ENCODE peak calls at places on chromosomes 5 and 9, in five cellular contexts. H is adrenal gland, Z is neural crest cell, Y is neural progenitor cell, O is RWPE1. G is an unnamed sample.

GRCh38 chr9:127541176-127541575 is 70.9 kb upstream of the STXBP1 start:
- DNase-seq in H (no peak), Z (no peak), Y (no peak), O (no peak), G (no peak)

GRCh38 chr9:87640385-87640795 is 85.5 kb upstream of the CTSL start:
- DNase-seq in H (no peak), Z (no peak), Y (no peak), O (no peak), G (no peak)

GRCh38 chr5:154352960-154353548 is 92.7 kb upstream of the SAP30L start:
- DNase-seq in H (peak; percentile 13), Z (no peak), Y (no peak), O (no peak), G (no peak)

GRCh38 chr5:104626122-104626521 is 1063.5 kb upstream of the NUDT12 start:
- DNase-seq in H (no peak), Z (no peak), Y (no peak), O (no peak), G (no peak)

GRCh38 chr5:159928122-159928960 is 12.1 kb downstream of the ADRA1B start:
- DNase-seq in H (peak; percentile 77), Z (no peak), Y (no peak), O (peak; percentile 94), G (no peak)

GRCh38 chr5:72662936-72663335 is 153.5 kb upstream of the TNPO1 start:
- DNase-seq in H (no peak), Z (no peak), Y (peak; percentile 50), O (no peak), G (no peak)

GRCh38 chr9:92538541-92538940 is 2.8 kb upstream of the ECM2 start:
- DNase-seq in H (no peak), Z (no peak), Y (no peak), O (no peak), G (no peak)

GRCh38 chr5:171367424-171368370 is 20.0 kb upstream of the NPM1 start:
- DNase-seq in H (no peak), Z (no peak), Y (no peak), O (no peak), G (no peak)

GRCh38 chr5:122101636-122102285 is 23.7 kb upstream of the LOX start:
- DNase-seq in H (peak; percentile 15), Z (no peak), Y (peak; percentile 43), O (peak; percentile 42), G (no peak)

GRCh38 chr5:107484261-107484660 is 186.5 kb downstream of the EFNA5 start:
- DNase-seq in H (no peak), Z (no peak), Y (no peak), O (no peak), G (no peak)

GRCh38 chr5:26121343-26121742 is 917.0 kb downstream of the CDH9 start:
- DNase-seq in H (peak; percentile 1), Z (no peak), Y (peak; percentile 49), O (no peak), G (no peak)

GRCh38 chr5:97420646-97421045 is 237.6 kb upstream of the RIOK2 start:
- DNase-seq in H (no peak), Z (no peak), Y (no peak), O (no peak), G (no peak)

GRCh38 chr5:134769206-134769605 is 10.6 kb downstream of the DDX46 start:
- DNase-seq in H (peak; percentile 70), Z (no peak), Y (no peak), O (no peak), G (no peak)

DNA sequence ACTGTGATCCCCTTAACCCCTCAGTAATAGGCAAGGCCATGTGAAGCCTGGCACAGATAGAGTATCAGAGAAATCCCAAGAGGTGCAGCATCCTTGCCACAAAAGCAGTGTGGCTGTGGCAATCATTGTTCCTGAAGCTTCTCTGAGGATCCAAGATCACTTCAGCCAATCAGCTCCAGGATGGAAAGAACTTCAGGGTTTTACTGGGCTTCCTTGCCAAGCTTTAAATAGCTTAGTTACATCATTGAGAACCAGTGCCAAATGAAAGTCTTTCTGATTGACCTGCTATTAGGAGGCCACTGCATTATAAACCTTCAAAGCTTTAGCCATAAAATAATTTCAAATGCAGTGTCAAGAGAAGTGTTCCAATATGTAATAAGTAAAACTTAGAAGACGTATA is 430.6 kb downstream of the PIK3R1 start:
- DNase-seq in H (no peak), Z (no peak), Y (no peak), O (no peak), G (no peak)
- TF ChIP-seq CTCF in H (no peak), Z (no peak), Y (no peak), O (no peak), G (no peak)

DNA sequence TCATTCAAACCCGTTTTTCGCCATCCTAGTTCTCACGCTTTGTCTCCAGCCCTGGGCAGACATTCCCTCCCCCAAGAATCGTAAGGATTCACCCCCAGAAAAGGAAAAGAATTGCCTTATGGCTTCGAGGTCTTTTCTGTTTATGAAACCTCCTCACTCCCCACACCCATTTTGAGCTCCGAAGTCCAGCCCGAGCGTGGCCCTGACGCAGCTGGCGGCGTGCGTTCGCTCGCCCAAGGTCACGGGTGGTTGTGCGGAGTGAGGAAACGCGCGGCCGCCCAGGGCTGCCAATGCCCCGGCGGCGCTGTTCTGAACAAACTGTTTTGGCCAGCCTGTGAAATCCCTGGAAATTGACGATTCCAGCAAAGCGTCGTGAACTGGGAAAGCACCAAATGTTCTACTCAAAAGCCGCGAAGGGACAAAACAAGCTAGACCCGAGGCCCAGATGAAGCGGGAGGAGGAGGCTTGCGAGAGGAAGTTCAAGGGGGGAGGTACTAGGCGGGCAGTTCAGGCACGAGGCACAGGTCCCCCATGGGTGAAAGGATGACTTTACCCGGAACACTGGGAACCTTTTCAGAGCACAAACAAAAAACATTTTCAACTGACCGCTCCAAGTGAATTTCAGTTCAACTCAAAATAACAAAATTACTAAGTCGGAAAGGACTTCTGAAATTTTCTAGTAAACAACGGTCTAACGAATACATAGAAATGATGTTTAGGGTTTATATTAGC is 683 bp upstream of the ZFAND5 start:
- DNase-seq in H (peak; percentile 95), Z (peak; percentile 57), Y (peak; percentile 60), O (peak; percentile 49), G (peak; percentile 64)
- TF ChIP-seq CTCF in H (peak; percentile 15), Z (no peak), Y (peak; percentile 24), O (no peak), G (no peak)

GRCh38 chr9:68678430-68678829 is 26.6 kb upstream of the PIP5K1B start:
- DNase-seq in H (peak; percentile 25), Z (peak; percentile 23), Y (peak; percentile 54), O (no peak), G (peak; percentile 20)
- TF ChIP-seq CTCF in H (peak; percentile 12), Z (peak; percentile 60), Y (peak; percentile 67), O (no peak), G (peak; percentile 52)

DNA sequence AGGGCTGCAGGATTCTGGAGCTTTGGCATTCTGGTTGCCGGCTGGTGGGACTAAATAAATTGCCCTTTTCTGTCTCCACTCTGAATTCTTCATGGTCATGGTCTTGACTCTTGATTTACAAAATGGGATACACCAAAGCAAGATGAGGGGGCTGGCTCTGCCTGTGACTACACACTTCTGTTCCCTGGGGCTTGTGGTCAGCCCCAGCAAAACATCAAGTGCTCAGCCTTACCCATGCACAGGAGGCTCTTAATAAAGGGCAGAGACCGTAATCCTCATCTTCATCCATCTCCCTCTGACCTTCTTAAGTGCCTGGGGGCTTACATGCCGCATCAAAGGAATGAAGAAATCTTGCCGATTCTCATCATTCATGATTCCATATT is 198.0 kb downstream of the GNA14 start:
- DNase-seq in H (no peak), Z (no peak), Y (no peak), O (no peak), G (no peak)
- TF ChIP-seq CTCF in H (no peak), Z (no peak), Y (no peak), O (no peak), G (no peak)

GRCh38 chr9:113588242-113588810 is 124.8 kb downstream of the RGS3 start:
- DNase-seq in H (no peak), Z (no peak), Y (no peak), O (no peak), G (no peak)

GRCh38 chr9:113588936-113589335 is 125.4 kb downstream of the RGS3 start:
- DNase-seq in H (no peak), Z (no peak), Y (no peak), O (no peak), G (no peak)

GRCh38 chr9:113589407-113589806 is 125.9 kb downstream of the RGS3 start:
- DNase-seq in H (peak; percentile 42), Z (no peak), Y (no peak), O (no peak), G (no peak)

GRCh38 chr9:113585555-113585954 is 122.0 kb downstream of the RGS3 start:
- DNase-seq in H (no peak), Z (no peak), Y (no peak), O (no peak), G (no peak)

DNA sequence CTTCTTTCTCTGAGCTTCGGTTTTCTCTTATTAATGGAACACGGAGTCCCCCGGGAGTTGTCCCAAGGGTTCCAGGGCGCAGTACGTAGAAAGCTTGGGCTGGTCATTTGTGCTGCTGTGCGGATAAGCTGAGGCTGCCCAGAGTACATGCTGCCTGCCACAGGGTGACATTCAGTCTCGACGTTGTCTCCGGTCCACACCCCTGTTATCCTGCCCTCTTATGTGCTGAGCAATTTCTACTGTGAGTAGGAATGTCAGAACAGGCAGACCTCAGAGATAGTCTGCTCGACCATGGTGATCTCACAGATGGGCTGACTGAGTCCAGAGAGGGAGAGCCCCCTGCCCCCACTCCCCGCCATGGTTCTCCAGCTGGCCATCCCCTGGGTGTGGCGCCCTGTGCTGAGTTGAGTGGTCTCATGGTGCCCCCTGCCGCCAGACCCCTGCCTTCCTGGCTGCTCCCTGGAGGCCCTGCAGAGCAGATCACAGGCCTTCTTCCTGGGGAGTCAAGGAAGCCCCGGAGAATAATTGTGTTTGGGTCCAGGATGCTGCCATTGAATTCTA is 124.0 kb downstream of the RGS3 start:
- DNase-seq in H (no peak), Z (peak; percentile 67), Y (peak; percentile 80), O (no peak), G (peak; percentile 75)
- TF ChIP-seq CTCF in H (no peak), Z (peak; percentile 61), Y (peak; percentile 75), O (no peak), G (peak; percentile 60)

DNA sequence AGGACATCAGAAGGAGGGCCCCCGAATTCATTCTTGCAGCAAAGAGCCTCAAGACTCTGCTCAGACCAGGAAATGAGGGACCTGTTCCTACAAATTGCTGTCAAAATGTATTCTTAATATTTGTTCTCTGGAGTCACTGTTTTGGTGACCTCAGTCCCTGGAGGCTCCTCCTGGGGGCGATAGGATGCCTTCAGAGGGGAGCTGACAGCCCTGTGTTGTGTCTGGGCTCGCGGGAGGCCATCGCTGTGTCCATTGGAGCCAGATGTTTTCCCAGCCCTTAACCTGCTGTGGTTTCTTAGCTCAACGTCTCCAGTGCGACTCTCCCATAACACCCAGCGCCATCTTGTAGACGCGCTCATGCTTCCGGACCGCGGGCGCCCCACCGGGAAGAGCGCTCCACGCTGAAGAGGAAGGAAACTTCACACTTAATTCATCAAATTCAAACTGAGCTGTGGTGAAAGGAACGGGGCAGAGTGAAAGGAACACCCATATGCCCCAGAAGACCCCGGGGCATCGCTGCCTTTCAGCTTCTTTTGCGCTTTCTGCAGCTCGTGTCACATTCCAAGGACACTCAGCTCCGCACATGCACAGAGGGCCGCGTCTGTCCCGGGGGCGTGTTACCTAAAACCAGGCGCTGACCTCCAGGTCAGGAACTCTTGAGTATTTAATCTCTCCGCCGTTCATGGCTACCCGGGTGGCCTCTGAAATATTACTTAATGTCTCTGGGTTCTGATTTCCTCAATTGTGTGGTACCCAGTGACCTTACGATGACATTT is 112.3 kb upstream of the GDNF start:
- DNase-seq in H (no peak), Z (no peak), Y (no peak), O (no peak), G (peak; percentile 15)
- TF ChIP-seq CTCF in H (no peak), Z (no peak), Y (no peak), O (no peak), G (no peak)